ENCODE peak calls at places on chromosomes 1 and 21, in ten cellular contexts. Q, D, K, J, A, M, Y, R, U and I are unnamed samples.
A peak's percentile ranks its signal among the peaks of the same experiment; 100 is the strongest.

GRCh38 chr21:46234436-46234950 is 5.9 kb upstream of the LSS start:
- DNase-seq in U (no peak), A (no peak), D (no peak), K (no peak), J (no peak), Q (no peak), Y (no peak), R (no peak), M (no peak), I (no peak)

GRCh38 chr1:25695991-25696330 is 79.4 kb downstream of the MAN1C1 start:
- DNase-seq in A (no peak), Y (no peak), M (no peak), Q (peak; percentile 97), D (no peak), J (no peak), R (no peak), U (no peak), K (no peak), I (peak; percentile 90)

GRCh38 chr1:152580433-152580832 is at the start of gene LCE3D:
- DNase-seq in M (no peak), R (no peak), K (no peak), Q (peak; percentile 0), D (no peak), Y (no peak), J (no peak), A (no peak), U (no peak), I (no peak)

GRCh38 chr21:41242238-41242829 is 74.3 kb upstream of the FAM3B start:
- DNase-seq in Q (no peak), R (no peak), K (no peak), M (no peak), U (no peak), A (no peak), J (no peak), Y (no peak), D (no peak), I (no peak)

GRCh38 chr1:192453360-192454045 is 122.1 kb upstream of the RGS1 start:
- DNase-seq in D (no peak), M (no peak), J (no peak), R (no peak), Q (peak; percentile 21), U (no peak), K (no peak), Y (no peak), A (no peak), I (no peak)

GRCh38 chr1:91450260-91450659 is 45.6 kb upstream of the HFM1 start:
- DNase-seq in U (no peak), R (no peak), Q (no peak), A (no peak), M (no peak), D (no peak), J (no peak), K (no peak), Y (no peak), I (no peak)

GRCh38 chr1:16617778-16618580 is 4.6 kb upstream of the NBPF1 start:
- DNase-seq in U (peak; percentile 44), R (no peak), A (no peak), D (no peak), M (no peak), Y (no peak), J (no peak), K (no peak), Q (no peak), I (no peak)

GRCh38 chr1:229171934-229172333 is 99.0 kb upstream of the RAB4A start:
- DNase-seq in R (peak; percentile 88), Y (no peak), Q (no peak), A (no peak), U (no peak), M (peak; percentile 99), K (no peak), J (no peak), D (peak; percentile 79), I (no peak)

GRCh38 chr1:246428542-246429308 is 78.4 kb downstream of the SMYD3 start:
- DNase-seq in U (no peak), K (no peak), R (no peak), J (peak; percentile 4), Y (no peak), Q (peak; percentile 93), D (no peak), M (no peak), A (no peak), I (peak; percentile 97)